ENCODE peak calls at places on chromosomes 7 and 10, in nine cellular contexts. M is body of pancreas; L is cardiac muscle cell; V is CD4-positive, alpha-beta memory T cell; H is ovary; O is OCI-LY7; P is adrenal gland; N is Karpas-422; T is lower lobe of right lung. J is an unnamed sample.

GRCh38 chr10:103514244-103514643 is 20.7 kb downstream of the NEURL1 start:
- DNase-seq in M (no peak), L (no peak), V (no peak), H (no peak), O (no peak), P (peak; percentile 35), N (no peak), T (no peak), J (no peak)

GRCh38 chr10:114507449-114507848 is 103.1 kb upstream of the AFAP1L2 start:
- DNase-seq in M (peak; percentile 91), L (no peak), V (no peak), H (no peak), O (no peak), P (peak; percentile 62), N (no peak), T (peak; percentile 91), J (peak; percentile 52)

GRCh38 chr10:18501610-18502009 is 149.8 kb downstream of the NSUN6 start:
- DNase-seq in M (no peak), L (no peak), V (no peak), H (no peak), O (no peak), P (no peak), N (no peak), T (no peak), J (no peak)

GRCh38 chr7:154915600-154915999 is 87.3 kb downstream of the PAXIP1 start:
- DNase-seq in M (no peak), L (no peak), V (no peak), H (no peak), O (no peak), P (peak; percentile 34), N (no peak), T (no peak), J (no peak)

GRCh38 chr10:50674469-50675254 is 50.9 kb upstream of the SGMS1 start:
- DNase-seq in M (no peak), L (no peak), V (no peak), H (no peak), O (no peak), P (no peak), N (no peak), T (no peak), J (no peak)

GRCh38 chr10:27482984-27483956 is 20.8 kb upstream of the RAB18 start:
- DNase-seq in M (no peak), L (no peak), V (no peak), H (no peak), O (no peak), P (no peak), N (no peak), T (no peak), J (no peak)

GRCh38 chr10:35562427-35562826 is 42.7 kb upstream of the GJD4 start:
- DNase-seq in M (no peak), L (no peak), V (no peak), H (no peak), O (no peak), P (no peak), N (no peak), T (no peak), J (no peak)

GRCh38 chr10:113866551-113867394 is 12.3 kb downstream of the NHLRC2 start:
- DNase-seq in M (no peak), L (no peak), V (no peak), H (no peak), O (no peak), P (no peak), N (no peak), T (no peak), J (no peak)

GRCh38 chr10:47048533-47048905 is 137.3 kb downstream of the PTPN20 start:
- DNase-seq in M (no peak), L (peak; percentile 51), V (no peak), H (no peak), O (no peak), P (peak; percentile 46), N (no peak), T (peak; percentile 50), J (no peak)

GRCh38 chr7:50495746-50496145 is 45.6 kb upstream of the FIGNL1 start:
- DNase-seq in M (no peak), L (peak; percentile 25), V (no peak), H (no peak), O (no peak), P (no peak), N (no peak), T (no peak), J (no peak)

GRCh38 chr7:127066974-127067373 is 185.8 kb downstream of the GRM8 start:
- DNase-seq in M (peak; percentile 7), L (no peak), V (no peak), H (no peak), O (no peak), P (peak; percentile 52), N (peak; percentile 52), T (no peak), J (no peak)

GRCh38 chr10:33675235-33675634 is 340.8 kb upstream of the NRP1 start:
- DNase-seq in M (no peak), L (peak; percentile 55), V (no peak), H (no peak), O (no peak), P (no peak), N (no peak), T (no peak), J (no peak)

GRCh38 chr7:16926861-16927260 is 45.1 kb upstream of the AGR3 start:
- DNase-seq in M (no peak), L (no peak), V (no peak), H (no peak), O (no peak), P (no peak), N (no peak), T (no peak), J (no peak)

GRCh38 chr7:16930958-16931357 is 49.2 kb upstream of the AGR3 start:
- DNase-seq in M (no peak), L (no peak), V (peak; percentile 24), H (no peak), O (no peak), P (no peak), N (no peak), T (no peak), J (no peak)

GRCh38 chr7:16926283-16926682 is 44.5 kb upstream of the AGR3 start:
- DNase-seq in M (peak; percentile 32), L (peak; percentile 72), V (no peak), H (no peak), O (peak; percentile 2), P (peak; percentile 66), N (peak; percentile 47), T (no peak), J (peak; percentile 21)

GRCh38 chr7:16925609-16926008 is 43.8 kb upstream of the AGR3 start:
- DNase-seq in M (no peak), L (no peak), V (no peak), H (no peak), O (no peak), P (no peak), N (no peak), T (no peak), J (no peak)

GRCh38 chr7:16929146-16929762 is 47.5 kb upstream of the AGR3 start:
- DNase-seq in M (no peak), L (no peak), V (no peak), H (no peak), O (peak; percentile 11), P (no peak), N (peak; percentile 55), T (no peak), J (no peak)
- H3K4me1 ChIP-seq in M (peaks cover 7% of the 10 kb centered on the region), L (no peaks in the 10 kb centered on the region), V (peaks cover 45% of the 10 kb centered on the region), H (no peaks in the 10 kb centered on the region), O (no peaks in the 10 kb centered on the region), P (no peaks in the 10 kb centered on the region), N (no peaks in the 10 kb centered on the region), T (peaks cover 18% of the 10 kb centered on the region), J (no peaks in the 10 kb centered on the region)

DNA sequence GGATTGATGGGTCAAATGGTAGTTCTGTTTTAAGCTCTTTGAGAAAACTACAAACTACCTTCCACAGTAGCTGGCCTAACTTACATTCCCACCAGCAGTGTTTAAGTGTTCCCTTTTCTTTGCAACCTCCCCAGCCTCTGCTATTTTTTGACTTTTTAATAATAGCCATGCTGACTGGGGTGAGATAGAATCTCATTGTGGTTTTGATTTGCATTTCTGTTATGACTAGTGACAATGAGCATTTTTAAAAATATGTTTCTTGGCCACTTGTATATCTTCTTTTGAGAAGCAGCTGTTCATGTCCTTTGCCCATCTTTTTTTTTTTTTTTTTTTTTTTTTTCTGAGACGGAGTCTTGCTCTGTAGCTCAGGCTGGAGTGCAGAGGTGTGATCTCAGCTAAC is 155.2 kb upstream of the BMPER start:
- DNase-seq in M (no peak), L (peak; percentile 53), V (no peak), H (no peak), O (no peak), P (no peak), N (no peak), T (no peak), J (no peak)
- H3K4me1 ChIP-seq in M (no peaks in the 10 kb centered on the region), L (peaks cover 2% of the 10 kb centered on the region), V (no peaks in the 10 kb centered on the region), H (no peaks in the 10 kb centered on the region), O (no peaks in the 10 kb centered on the region), P (no peaks in the 10 kb centered on the region), N (no peaks in the 10 kb centered on the region), T (no peaks in the 10 kb centered on the region), J (peaks cover 5% of the 10 kb centered on the region)

DNA sequence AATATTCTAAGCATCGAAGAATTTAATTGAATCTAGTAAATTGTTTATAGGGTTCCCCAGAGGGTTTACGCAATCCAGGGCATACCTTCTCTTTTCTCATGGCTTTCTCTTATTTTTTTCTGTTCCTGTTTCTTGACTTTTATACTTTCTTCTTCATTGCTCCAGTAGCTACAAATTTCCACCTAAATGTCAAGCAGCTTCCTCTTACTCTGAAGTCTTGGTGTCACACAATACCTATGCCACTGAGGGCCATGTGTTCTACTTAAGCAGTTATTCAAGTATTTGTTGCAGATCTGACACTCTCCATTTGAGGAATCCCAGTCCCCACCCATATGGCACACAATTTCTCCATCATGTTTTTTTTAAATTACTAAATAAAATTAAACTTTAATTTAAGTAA is 343.1 kb upstream of the MBL2 start:
- DNase-seq in M (no peak), L (no peak), V (no peak), H (no peak), O (peak; percentile 12), P (no peak), N (no peak), T (no peak), J (no peak)
- H3K4me1 ChIP-seq in M (no peaks in the 10 kb centered on the region), L (no peaks in the 10 kb centered on the region), V (no peaks in the 10 kb centered on the region), H (no peaks in the 10 kb centered on the region), O (no peaks in the 10 kb centered on the region), P (no peaks in the 10 kb centered on the region), N (no peaks in the 10 kb centered on the region), T (no peaks in the 10 kb centered on the region), J (no peaks in the 10 kb centered on the region)

DNA sequence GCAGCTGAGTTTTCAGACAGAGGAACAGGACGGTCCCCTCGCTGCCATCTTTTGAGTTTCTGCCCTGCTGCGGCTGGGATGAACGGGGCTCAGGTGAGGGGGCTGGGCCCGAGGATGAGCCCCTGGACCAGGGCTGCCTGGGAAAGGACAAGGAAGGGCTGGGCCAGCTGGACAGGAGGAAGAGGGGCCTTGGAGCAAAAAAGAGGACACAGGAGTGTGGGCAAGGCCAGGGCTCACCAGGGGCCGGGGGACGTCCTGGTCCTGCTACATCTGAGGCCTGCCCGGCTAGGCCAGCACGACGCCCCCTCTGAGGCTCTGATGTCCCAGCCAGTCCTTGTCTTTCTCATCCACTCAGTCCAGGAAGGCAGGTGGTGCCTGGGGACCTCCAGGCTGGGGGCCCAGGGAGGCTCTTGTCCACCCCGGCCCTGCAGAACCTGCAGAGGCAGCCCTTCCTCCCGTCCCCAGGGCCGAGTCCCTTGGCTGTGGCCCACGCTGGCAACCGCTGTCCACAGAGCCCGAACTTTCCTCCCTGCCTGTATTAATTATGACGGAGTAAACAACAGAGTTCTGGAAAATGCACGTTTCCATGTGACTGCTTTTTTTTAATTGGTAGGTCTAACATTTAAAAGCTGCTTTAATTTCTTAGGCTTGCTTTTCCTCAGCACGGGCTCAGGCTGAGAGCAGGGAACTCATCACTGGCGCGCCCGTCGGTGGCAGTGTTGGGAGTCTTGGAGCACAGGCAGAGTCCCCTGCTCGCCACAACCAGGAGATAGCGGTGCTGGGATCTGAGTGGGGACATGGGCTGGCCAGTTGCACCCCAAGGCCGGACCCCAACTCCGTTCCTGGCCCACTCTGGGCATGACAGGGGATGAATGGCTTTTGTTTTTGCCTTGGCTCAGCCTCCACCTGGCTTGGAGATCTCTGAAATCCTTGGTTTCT is 187.7 kb downstream of the ELFN1 start:
- DNase-seq in M (no peak), L (no peak), V (no peak), H (no peak), O (no peak), P (no peak), N (no peak), T (peak; percentile 34), J (peak; percentile 7)
- H3K4me1 ChIP-seq in M (no peaks in the 10 kb centered on the region), L (peaks cover 19% of the 10 kb centered on the region), V (peaks cover 17% of the 10 kb centered on the region), H (no peaks in the 10 kb centered on the region), O (peaks cover 10% of the 10 kb centered on the region), P (no peaks in the 10 kb centered on the region), N (peaks cover 11% of the 10 kb centered on the region), T (no peaks in the 10 kb centered on the region), J (no peaks in the 10 kb centered on the region)

J was measured in heart right ventricle.